ENCODE peak calls at places on chromosomes 6 and 20, in five cellular contexts. B is IMR-90, F is GM12878, X is A549, J is K562. G is an unnamed sample.

GRCh38 chr6:12761376-12762115 is 45.0 kb downstream of the PHACTR1 start:
- DNase-seq in B (no peak), F (no peak), X (peak), J (no peak), G (no peak)

GRCh38 chr6:33861722-33862121 is 57.9 kb upstream of the MLN start:
- DNase-seq in B (no peak), F (no peak), X (no peak), J (no peak), G (no peak)

GRCh38 chr6:107817784-107818183 is 6.3 kb downstream of the SCML4 start:
- DNase-seq in B (no peak), F (no peak), X (no peak), J (no peak), G (no peak)

GRCh38 chr20:6685181-6685582 is 82.3 kb upstream of the BMP2 start:
- DNase-seq in B (no peak), F (no peak), X (no peak), J (no peak), G (no peak)

GRCh38 chr6:16582437-16583150 is 178.7 kb downstream of the ATXN1 start:
- DNase-seq in B (no peak), F (no peak), X (no peak), J (no peak), G (no peak)

GRCh38 chr20:54318892-54319291 is 111.0 kb downstream of the PFDN4 start:
- DNase-seq in B (no peak), F (no peak), X (no peak), J (no peak), G (no peak)

GRCh38 chr20:48760403-48760889 is 67.4 kb downstream of the PREX1 start:
- DNase-seq in B (peak), F (no peak), X (no peak), J (no peak), G (no peak)

GRCh38 chr20:48739395-48740268 is 88.2 kb downstream of the PREX1 start:
- DNase-seq in B (no peak), F (no peak), X (no peak), J (no peak), G (no peak)

GRCh38 chr6:127439718-127440117 is 19.5 kb downstream of the KIAA0408 start:
- DNase-seq in B (no peak), F (no peak), X (no peak), J (no peak), G (no peak)

GRCh38 chr20:5789827-5790226 is 39.6 kb downstream of the SHLD1 start:
- DNase-seq in B (no peak), F (no peak), X (no peak), J (no peak), G (no peak)

GRCh38 chr6:113642714-113643442 is 214.3 kb upstream of the MARCKS start:
- DNase-seq in B (peak), F (no peak), X (peak), J (peak), G (peak)

GRCh38 chr20:63582382-63583063 is 8.5 kb upstream of the HELZ2 start:
- DNase-seq in B (no peak), F (no peak), X (no peak), J (no peak), G (no peak)

GRCh38 chr6:34587325-34587724 is 31.2 kb upstream of the SPDEF start:
- DNase-seq in B (no peak), F (no peak), X (no peak), J (no peak), G (no peak)

GRCh38 chr6:116220172-116220571 is 33.7 kb downstream of the TSPYL4 start:
- DNase-seq in B (peak), F (no peak), X (no peak), J (no peak), G (no peak)

GRCh38 chr6:44464527-44465310 is 77.2 kb downstream of the CDC5L start:
- DNase-seq in B (peak), F (no peak), X (no peak), J (no peak), G (peak)

GRCh38 chr6:19892250-19892649 is 55.1 kb downstream of the ID4 start:
- DNase-seq in B (no peak), F (no peak), X (no peak), J (no peak), G (no peak)

GRCh38 chr6:100663219-100663863 is 198.6 kb upstream of the SIM1 start:
- DNase-seq in B (peak), F (no peak), X (peak), J (no peak), G (peak)

GRCh38 chr6:119034827-119035458 is 43.5 kb downstream of the FAM184A start:
- DNase-seq in B (no peak), F (no peak), X (no peak), J (no peak), G (peak)

GRCh38 chr6:29593199-29593598 is 8.3 kb downstream of the OR2H2 start:
- DNase-seq in B (no peak), F (no peak), X (no peak), J (no peak), G (no peak)

GRCh38 chr6:36028088-36028886 is 679 bp downstream of the MAPK14 start:
- DNase-seq in B (peak), F (no peak), X (peak), J (no peak), G (peak)

GRCh38 chr6:45123023-45123422 is 205.1 kb upstream of the RUNX2 start:
- DNase-seq in B (no peak), F (no peak), X (no peak), J (no peak), G (no peak)

GRCh38 chr6:159655409-159655988 is 37.5 kb downstream of the SOD2 start:
- DNase-seq in B (no peak), F (no peak), X (no peak), J (no peak), G (no peak)

GRCh38 chr20:29314294-29314693 is 1943.2 kb upstream of the DEFB115 start:
- DNase-seq in B (no peak), F (no peak), X (no peak), J (no peak), G (no peak)

GRCh38 chr20:33539129-33539528 is 49.2 kb downstream of the CBFA2T2 start:
- DNase-seq in B (peak), F (no peak), X (peak), J (no peak), G (peak)

GRCh38 chr6:20221448-20221847 is 9.2 kb upstream of the MBOAT1 start:
- DNase-seq in B (no peak), F (no peak), X (no peak), J (no peak), G (no peak)

GRCh38 chr6:167513763-167514162 is 188.9 kb downstream of the TTLL2 start:
- DNase-seq in B (no peak), F (no peak), X (no peak), J (no peak), G (no peak)

GRCh38 chr20:13525225-13525940 is 113.3 kb downstream of the TASP1 start:
- DNase-seq in B (peak), F (no peak), X (peak), J (no peak), G (peak)

GRCh38 chr20:32123088-32123487 is 13.6 kb downstream of the TM9SF4 start:
- DNase-seq in B (no peak), F (no peak), X (no peak), J (no peak), G (no peak)

GRCh38 chr20:49871391-49871948 is 43.9 kb downstream of the SPATA2 start:
- DNase-seq in B (no peak), F (no peak), X (no peak), J (no peak), G (no peak)

GRCh38 chr20:49878977-49879376 is 36.4 kb downstream of the SPATA2 start:
- DNase-seq in B (no peak), F (no peak), X (no peak), J (no peak), G (no peak)

GRCh38 chr20:49877254-49877990 is 37.9 kb downstream of the SPATA2 start:
- DNase-seq in B (no peak), F (no peak), X (no peak), J (no peak), G (no peak)

GRCh38 chr20:49872056-49872455 is 43.3 kb downstream of the SPATA2 start:
- DNase-seq in B (no peak), F (no peak), X (no peak), J (no peak), G (no peak)

GRCh38 chr20:49874601-49875116 is 40.7 kb downstream of the SPATA2 start:
- DNase-seq in B (no peak), F (no peak), X (no peak), J (no peak), G (no peak)
- TF ChIP-seq BHLHE40 in B (no peak), F (no peak), X (no peak), J (no peak), G (no peak)

GRCh38 chr20:9516658-9516987 is 2.2 kb downstream of the LAMP5 start:
- DNase-seq in B (no peak), F (no peak), X (no peak), J (no peak), G (no peak)
- H3K4me2 ChIP-seq in B (no peak), F (peak), X (no peak), J (no peak), G (no peak)

GRCh38 chr20:50151034-50151743 is 2.3 kb downstream of the PEDS1 start:
- DNase-seq in B (no peak), F (no peak), X (no peak), J (no peak), G (no peak)
- TF ChIP-seq BHLHE40 in B (no peak), F (no peak), X (no peak), J (no peak), G (no peak)

DNA sequence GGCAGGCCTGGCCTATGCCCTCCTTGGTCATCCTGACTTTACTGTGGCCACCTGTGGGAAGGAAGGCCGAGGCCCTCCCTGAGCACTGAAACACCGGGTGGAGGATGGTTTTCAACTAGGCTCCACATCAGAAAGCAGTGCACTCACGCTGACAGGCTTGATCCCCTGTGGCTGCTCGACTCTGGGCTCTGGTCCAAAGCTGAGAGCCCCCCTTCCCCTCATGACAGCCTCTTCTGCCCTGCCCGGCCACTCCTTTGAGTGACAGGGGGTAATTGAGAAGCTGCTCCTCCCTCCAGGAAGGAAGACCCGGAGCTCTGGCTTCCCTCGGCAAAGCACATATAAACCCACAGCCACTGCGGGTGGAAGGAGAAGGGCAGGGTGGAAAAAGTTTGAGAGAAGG is 43.6 kb downstream of the MUC22 start:
- DNase-seq in B (no peak), F (no peak), X (no peak), J (no peak), G (no peak)
- H3K4me2 ChIP-seq in B (no peak), F (peak), X (no peak), J (no peak), G (no peak)